ENCODE peak calls at places on chromosomes 13 and 19, in five cellular contexts. J is cardiac muscle cell, N is uterus, X is tibial artery, G is keratinocyte. A is an unnamed sample.

GRCh38 chr19:29290853-29291252 is 77.9 kb upstream of the UQCRFS1 start:
- DNase-seq in X (peak; percentile 6), G (no peak), N (no peak), J (no peak), A (no peak)

GRCh38 chr19:11054628-11055027 is 34.6 kb upstream of the LDLR start:
- DNase-seq in J (no peak), X (no peak), G (no peak), N (no peak), A (no peak)

GRCh38 chr13:66563076-66563475 is 667.1 kb downstream of the PCDH9 start:
- DNase-seq in G (no peak), N (no peak), X (no peak), J (no peak), A (no peak)

GRCh38 chr19:35868172-35868822 is at the start of gene APLP1:
- DNase-seq in N (peak; percentile 35), X (peak; percentile 83), J (peak; percentile 84), G (no peak), A (peak; percentile 94)

GRCh38 chr13:110331362-110331761 is 24.3 kb downstream of the COL4A2 start:
- DNase-seq in G (no peak), X (peak; percentile 67), N (no peak), J (no peak), A (no peak)

GRCh38 chr13:38888309-38888708 is 102.3 kb downstream of the STOML3 start:
- DNase-seq in N (no peak), X (no peak), G (no peak), J (no peak), A (no peak)

GRCh38 chr19:10836478-10837325 is 690 bp upstream of the TMED1 start:
- DNase-seq in X (peak; percentile 92), N (peak; percentile 86), G (peak; percentile 54), J (peak; percentile 83), A (peak; percentile 90)

GRCh38 chr13:89363144-89363543 is 1692.0 kb downstream of the SLITRK5 start:
- DNase-seq in G (no peak), J (no peak), N (no peak), X (no peak), A (no peak)

GRCh38 chr19:39415111-39416046 is 2.9 kb downstream of the PLEKHG2 start:
- DNase-seq in N (peak; percentile 28), X (peak; percentile 66), J (no peak), G (no peak), A (no peak)

GRCh38 chr13:21033866-21034601 is 27.4 kb downstream of the LATS2 start:
- DNase-seq in N (peak; percentile 11), X (no peak), J (no peak), G (no peak), A (no peak)

GRCh38 chr13:34064456-34065205 is 246.7 kb downstream of the RFC3 start:
- DNase-seq in X (no peak), G (no peak), N (no peak), J (no peak), A (no peak)

GRCh38 chr13:21025539-21025938 is 35.8 kb downstream of the LATS2 start:
- DNase-seq in N (no peak), X (peak; percentile 15), G (no peak), J (no peak), A (no peak)

GRCh38 chr13:73268306-73268705 is 209.5 kb downstream of the KLF5 start:
- DNase-seq in G (peak; percentile 59), X (no peak), N (no peak), J (no peak), A (no peak)

GRCh38 chr19:10417598-10418280 is 2.6 kb upstream of the PDE4A start:
- DNase-seq in N (no peak), J (peak; percentile 44), X (no peak), G (no peak), A (no peak)

GRCh38 chr13:46542833-46543232 is 10.1 kb upstream of the LRCH1 start:
- DNase-seq in X (no peak), J (no peak), G (no peak), N (no peak), A (no peak)

GRCh38 chr19:12954150-12954962 is 2.7 kb downstream of the GADD45GIP1 start:
- DNase-seq in G (no peak), J (no peak), N (no peak), X (no peak), A (no peak)

GRCh38 chr19:17338440-17339078 is 1.2 kb downstream of the GTPBP3 start:
- DNase-seq in N (no peak), X (no peak), G (no peak), J (no peak), A (no peak)

GRCh38 chr19:38149597-38149996 is 74.4 kb downstream of the DPF1 start:
- DNase-seq in N (no peak), X (no peak), G (no peak), J (no peak), A (no peak)

GRCh38 chr13:98476538-98476966 is 100.4 kb downstream of the STK24 start:
- DNase-seq in G (peak; percentile 66), X (no peak), N (peak; percentile 50), J (no peak), A (peak; percentile 38)

GRCh38 chr19:2039959-2040646 is 10.9 kb downstream of the MKNK2 start:
- DNase-seq in J (no peak), G (no peak), N (no peak), X (no peak), A (no peak)

GRCh38 chr19:17764348-17764747 is 13.1 kb downstream of the FCHO1 start:
- DNase-seq in J (no peak), N (no peak), X (no peak), G (no peak), A (no peak)

GRCh38 chr13:45696610-45697226 is 5.4 kb upstream of the CBY2 start:
- DNase-seq in G (no peak), N (no peak), J (no peak), X (no peak), A (no peak)

GRCh38 chr13:31962661-31963345 is 68.8 kb upstream of the FRY start:
- DNase-seq in J (no peak), G (no peak), X (no peak), N (no peak), A (no peak)

GRCh38 chr13:23081901-23082300 is 98.9 kb upstream of the SGCG start:
- DNase-seq in N (no peak), G (no peak), X (no peak), J (no peak), A (no peak)

GRCh38 chr13:20065516-20065915 is 95.3 kb downstream of the GJA3 start:
- DNase-seq in J (no peak), X (no peak), G (no peak), N (no peak), A (no peak)

GRCh38 chr19:55333870-55334269 is 5.8 kb upstream of the KMT5C start:
- DNase-seq in N (no peak), G (no peak), J (no peak), X (no peak), A (no peak)

GRCh38 chr19:1901940-1902404 is 3.2 kb upstream of the ADAT3 start:
- DNase-seq in G (no peak), J (no peak), X (peak; percentile 77), N (no peak), A (peak; percentile 50)

GRCh38 chr13:31638577-31638976 is 100.7 kb upstream of the RXFP2 start:
- DNase-seq in N (no peak), J (no peak), X (no peak), G (no peak), A (no peak)

GRCh38 chr19:7830272-7830771 is 304 bp downstream of the EVI5L start:
- DNase-seq in N (peak; percentile 44), J (no peak), X (no peak), G (no peak), A (no peak)
- H3K27ac ChIP-seq in N (no peak overlapping the region), J (no peak overlapping the region), X (peak overlapping the region; percentile 63), G (peak overlapping the region; percentile 26), A (peak overlapping the region; percentile 81)

GRCh38 chr13:108342369-108343289 is 73.1 kb downstream of the TNFSF13B start:
- DNase-seq in N (no peak), G (no peak), X (no peak), J (peak; percentile 60), A (no peak)
- H3K27ac ChIP-seq in N (no peak overlapping the region), G (no peak overlapping the region), X (no peak overlapping the region), J (no peak overlapping the region), A (no peak overlapping the region)

GRCh38 chr13:44364019-44364418 is 9.6 kb upstream of the SERP2 start:
- DNase-seq in X (no peak), G (no peak), N (no peak), J (peak; percentile 75), A (no peak)
- H3K27ac ChIP-seq in X (no peak overlapping the region), G (peak overlapping the region; percentile 73), N (no peak overlapping the region), J (peak overlapping the region; percentile 73), A (no peak overlapping the region)

GRCh38 chr13:48489666-48490065 is 43.2 kb downstream of the RCBTB2 start:
- DNase-seq in X (no peak), J (no peak), G (no peak), N (no peak), A (no peak)
- H3K27ac ChIP-seq in X (no peak overlapping the region), J (no peak overlapping the region), G (no peak overlapping the region), N (no peak overlapping the region), A (no peak overlapping the region)

GRCh38 chr19:8390617-8390981 is 439 bp downstream of the RAB11B start:
- DNase-seq in J (peak; percentile 96), N (peak; percentile 97), G (peak; percentile 75), X (peak; percentile 98), A (peak; percentile 97)

GRCh38 chr19:8393192-8393870 is 3.2 kb downstream of the RAB11B start:
- DNase-seq in G (no peak), X (no peak), J (no peak), N (no peak), A (no peak)

GRCh38 chr19:8389891-8390616 is at the start of gene RAB11B:
- DNase-seq in X (peak; percentile 100), J (peak; percentile 99), N (peak; percentile 100), G (peak; percentile 96), A (peak; percentile 99)

GRCh38 chr19:8392017-8392591 is 1.9 kb downstream of the RAB11B start:
- DNase-seq in X (peak; percentile 80), J (no peak), G (no peak), N (no peak), A (peak; percentile 57)

DNA sequence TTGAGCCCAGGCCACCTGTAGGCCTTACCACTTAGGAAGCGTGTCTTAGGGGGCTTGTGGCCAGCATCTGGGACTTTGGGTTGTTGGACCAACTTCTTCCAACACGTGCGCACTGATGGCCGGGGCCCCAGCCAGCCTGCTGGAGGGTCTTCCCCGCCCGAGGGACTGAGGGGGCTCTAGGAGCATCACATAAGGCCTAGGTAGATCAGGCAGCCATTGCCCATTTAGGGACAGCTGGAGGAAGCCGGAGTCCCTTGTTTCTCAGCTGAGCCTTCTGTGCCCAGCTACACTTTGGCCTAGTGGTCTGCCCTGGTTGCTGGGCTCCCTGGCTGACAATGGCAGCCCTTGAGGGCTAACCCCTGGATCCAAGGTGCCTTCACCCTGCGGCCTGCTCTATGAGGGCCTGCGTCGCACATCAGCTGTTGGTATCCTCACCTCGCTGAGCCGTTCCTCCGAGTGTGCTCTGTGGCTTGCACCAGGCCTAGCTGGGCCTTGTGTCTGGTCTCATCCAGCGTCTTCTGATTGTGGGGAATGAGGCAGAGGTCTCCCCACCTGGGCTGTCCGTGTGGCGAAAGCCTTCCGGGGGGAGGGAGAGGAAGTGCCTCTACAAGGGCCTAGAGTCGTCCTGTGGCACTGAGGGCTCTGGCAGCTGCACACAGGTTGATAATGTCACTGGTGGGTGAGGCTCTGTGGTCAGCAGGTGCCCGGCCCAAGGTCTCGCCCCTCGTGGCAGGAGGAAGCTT is 1.3 kb downstream of the RAB11B start:
- DNase-seq in G (no peak), J (no peak), X (no peak), N (no peak), A (no peak)
- H3K27ac ChIP-seq in G (no peak overlapping the region), J (peak overlapping the region; percentile 27), X (peak overlapping the region; percentile 100), N (peak overlapping the region; percentile 100), A (peak overlapping the region; percentile 100)

A was measured in substantia nigra.